ENCODE peak calls at places on chromosome 3, in nine cellular contexts. O, T, H, X, Q, M, P, I and U are unnamed samples.

GRCh38 chr3:78804251-78805037 is 963.4 kb downstream of the ROBO1 start:
- DNase-seq in O (peak; percentile 48), T (no peak), H (no peak), X (no peak), Q (no peak), M (no peak), P (no peak), I (no peak), U (no peak)

GRCh38 chr3:127784865-127785710 is 37.2 kb downstream of the MGLL start:
- DNase-seq in O (no peak), T (no peak), H (no peak), X (no peak), Q (no peak), M (no peak), P (no peak), I (no peak), U (no peak)

GRCh38 chr3:45026957-45027356 is 854 bp downstream of the CLEC3B start:
- DNase-seq in O (no peak), T (no peak), H (no peak), X (no peak), Q (peak; percentile 56), M (peak; percentile 85), P (no peak), I (no peak), U (no peak)

GRCh38 chr3:140086642-140087041 is 151.7 kb downstream of the CLSTN2 start:
- DNase-seq in O (no peak), T (no peak), H (no peak), X (no peak), Q (no peak), M (no peak), P (no peak), I (no peak), U (no peak)

GRCh38 chr3:171805687-171806086 is 4.6 kb downstream of the PLD1 start:
- DNase-seq in O (no peak), T (no peak), H (no peak), X (no peak), Q (no peak), M (no peak), P (no peak), I (no peak), U (no peak)

GRCh38 chr3:113461488-113461887 is 20.2 kb upstream of the CFAP44 start:
- DNase-seq in O (no peak), T (no peak), H (no peak), X (no peak), Q (no peak), M (no peak), P (no peak), I (no peak), U (no peak)

GRCh38 chr3:171685116-171685895 is 125.0 kb downstream of the PLD1 start:
- DNase-seq in O (no peak), T (no peak), H (no peak), X (no peak), Q (no peak), M (no peak), P (no peak), I (no peak), U (no peak)

GRCh38 chr3:115403791-115404190 is 219.5 kb upstream of the GAP43 start:
- DNase-seq in O (no peak), T (no peak), H (no peak), X (no peak), Q (no peak), M (no peak), P (no peak), I (no peak), U (no peak)

GRCh38 chr3:52225452-52226228 is at the start of gene TLR9:
- DNase-seq in O (peak; percentile 77), T (no peak), H (peak; percentile 94), X (no peak), Q (no peak), M (no peak), P (no peak), I (no peak), U (peak; percentile 85)

GRCh38 chr3:184635126-184635525 is 73.5 kb downstream of the EPHB3 start:
- DNase-seq in O (peak; percentile 58), T (no peak), H (no peak), X (no peak), Q (no peak), M (no peak), P (no peak), I (no peak), U (no peak)

GRCh38 chr3:111667621-111668239 is 72.6 kb upstream of the ZBED2 start:
- DNase-seq in O (no peak), T (no peak), H (peak; percentile 91), X (peak; percentile 15), Q (peak; percentile 33), M (peak; percentile 35), P (no peak), I (no peak), U (peak; percentile 61)

GRCh38 chr3:13528217-13528801 is 20.6 kb upstream of the FBLN2 start:
- DNase-seq in O (peak; percentile 39), T (no peak), H (peak; percentile 28), X (peak; percentile 53), Q (no peak), M (no peak), P (peak; percentile 93), I (no peak), U (no peak)

GRCh38 chr3:146715176-146715575 is 110.0 kb upstream of the PLSCR5 start:
- DNase-seq in O (no peak), T (no peak), H (no peak), X (no peak), Q (no peak), M (no peak), P (no peak), I (no peak), U (no peak)

GRCh38 chr3:18080198-18080689 is 337.8 kb upstream of the TBC1D5 start:
- DNase-seq in O (peak; percentile 39), T (no peak), H (peak; percentile 26), X (no peak), Q (no peak), M (no peak), P (no peak), I (no peak), U (no peak)

DNA sequence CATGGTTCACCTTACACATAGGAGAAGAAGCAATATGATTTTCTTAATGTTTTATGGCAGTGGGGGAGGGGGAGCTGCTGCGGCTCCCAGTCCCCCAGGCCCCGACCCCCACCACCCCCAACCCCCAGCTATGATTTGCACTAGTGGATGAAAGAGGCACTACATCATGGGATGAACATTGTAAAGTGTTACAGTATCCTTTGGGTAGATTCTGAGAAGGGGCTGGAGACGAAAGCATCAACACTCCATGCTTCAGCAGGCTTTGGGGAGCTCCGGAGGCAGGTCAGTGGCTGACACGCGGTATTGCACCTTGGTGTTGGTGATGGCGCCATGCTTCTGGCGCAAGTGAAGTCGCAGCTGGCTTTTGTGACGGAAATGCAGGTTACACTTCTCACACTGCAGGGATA is 19.9 kb upstream of the RTP2 start:
- DNase-seq in O (no peak), T (no peak), H (no peak), X (no peak), Q (no peak), M (no peak), P (peak; percentile 62), I (no peak), U (no peak)
- TF ChIP-seq CTCF in O (no peak), T (no peak), H (no peak), X (peak; percentile 58), Q (no peak), M (no peak), P (peak; percentile 16), I (peak; percentile 9), U (no peak)

DNA sequence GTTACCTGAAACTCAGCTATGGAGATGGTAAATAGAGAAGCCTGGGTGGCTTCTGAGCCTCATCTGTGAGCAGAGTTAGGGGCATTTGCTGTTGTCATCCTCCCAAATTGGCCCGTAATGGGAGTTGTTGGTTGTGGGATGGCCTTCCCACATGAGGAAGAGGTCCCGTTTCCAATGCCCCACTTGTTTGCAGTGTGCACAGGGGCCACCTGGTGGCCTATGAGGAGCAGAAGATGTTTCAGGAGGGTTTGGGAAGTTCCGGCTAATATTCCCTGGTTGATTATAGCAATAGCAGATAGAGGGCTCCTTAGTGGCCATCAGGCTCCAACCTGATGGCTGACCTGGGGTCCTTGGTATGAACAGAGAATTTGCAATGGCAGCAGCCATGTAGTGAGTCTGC is 1546.5 kb downstream of the OTOL1 start:
- DNase-seq in O (peak; percentile 25), T (no peak), H (no peak), X (no peak), Q (no peak), M (no peak), P (peak; percentile 28), I (no peak), U (no peak)
- TF ChIP-seq CTCF in O (no peak), T (no peak), H (no peak), X (peak; percentile 26), Q (no peak), M (peak; percentile 8), P (peak; percentile 82), I (no peak), U (no peak)

GRCh38 chr3:195059006-195059350 is 212.0 kb downstream of the XXYLT1 start:
- DNase-seq in O (no peak), T (no peak), H (no peak), X (no peak), Q (no peak), M (peak; percentile 65), P (no peak), I (no peak), U (no peak)
- TF ChIP-seq CTCF in O (no peak), T (no peak), H (no peak), X (no peak), Q (no peak), M (no peak), P (no peak), I (no peak), U (no peak)

GRCh38 chr3:160163259-160163878 is 61.9 kb upstream of the C3orf80 start:
- DNase-seq in O (peak; percentile 37), T (no peak), H (peak; percentile 21), X (no peak), Q (no peak), M (no peak), P (no peak), I (peak; percentile 14), U (peak; percentile 27)
- TF ChIP-seq CTCF in O (peak; percentile 39), T (peak; percentile 54), H (no peak), X (peak; percentile 36), Q (peak; percentile 22), M (peak; percentile 42), P (peak; percentile 40), I (peak; percentile 34), U (peak; percentile 39)

DNA sequence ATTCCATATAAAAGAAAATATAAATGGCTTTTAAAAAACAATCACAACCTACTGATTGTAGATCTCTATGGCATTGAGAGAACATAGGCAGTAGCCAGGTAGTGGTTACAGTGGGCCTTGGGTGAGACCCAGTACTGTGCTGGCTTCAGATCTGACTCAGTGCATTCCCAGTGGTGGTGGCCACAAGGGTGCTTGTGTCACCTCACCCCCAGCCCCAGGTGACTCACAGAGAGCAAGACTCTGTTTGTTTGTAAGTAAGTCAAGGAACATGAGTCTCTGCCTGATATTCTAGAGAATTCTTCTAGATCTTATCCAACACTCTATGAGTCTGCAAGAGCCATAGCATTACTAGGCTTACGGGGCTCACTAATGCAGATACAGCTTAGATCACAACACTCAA is 118.8 kb upstream of the AZI2 start:
- DNase-seq in O (peak; percentile 14), T (no peak), H (no peak), X (no peak), Q (no peak), M (no peak), P (no peak), I (no peak), U (no peak)
- TF ChIP-seq CTCF in O (no peak), T (no peak), H (no peak), X (no peak), Q (no peak), M (no peak), P (no peak), I (no peak), U (no peak)

GRCh38 chr3:40181182-40181581 is 128.3 kb upstream of the EIF1B start:
- DNase-seq in O (no peak), T (no peak), H (no peak), X (no peak), Q (no peak), M (no peak), P (peak; percentile 57), I (no peak), U (no peak)
- TF ChIP-seq CTCF in O (no peak), T (no peak), H (no peak), X (peak; percentile 24), Q (no peak), M (no peak), P (peak; percentile 46), I (no peak), U (no peak)